ENCODE peak calls at places on chromosomes 3 and 15, in six cellular contexts. T is HepG2, Q is A549, P is K562, E is HCT116, U is GM12878. B is an unnamed sample.

GRCh38 chr3:61637088-61638051 is 76.0 kb downstream of the PTPRG start:
- DNase-seq in T (no peak), Q (no peak), P (no peak), E (no peak), U (peak; percentile 48), B (no peak)

GRCh38 chr3:108125550-108126071 is 34.8 kb upstream of the CD47 start:
- DNase-seq in T (no peak), Q (no peak), P (peak; percentile 66), E (no peak), U (peak; percentile 83), B (peak; percentile 81)

GRCh38 chr15:81572190-81572589 is 198.2 kb upstream of the TMC3 start:
- DNase-seq in T (no peak), Q (no peak), P (no peak), E (no peak), U (no peak), B (no peak)

GRCh38 chr3:37588761-37589160 is 272.9 kb upstream of the CTDSPL start:
- DNase-seq in T (no peak), Q (no peak), P (no peak), E (no peak), U (no peak), B (no peak)

GRCh38 chr3:182983811-182984210 is 3.5 kb upstream of the DCUN1D1 start:
- DNase-seq in T (no peak), Q (no peak), P (no peak), E (no peak), U (no peak), B (peak; percentile 21)

GRCh38 chr15:70258369-70259029 is 160.8 kb upstream of the TLE3 start:
- DNase-seq in T (no peak), Q (no peak), P (no peak), E (no peak), U (no peak), B (peak; percentile 95)

GRCh38 chr3:32120480-32120879 is 14.1 kb downstream of the GPD1L start:
- DNase-seq in T (no peak), Q (no peak), P (no peak), E (no peak), U (no peak), B (peak; percentile 57)

GRCh38 chr3:106119691-106120090 is 250.9 kb upstream of the CBLB start:
- DNase-seq in T (no peak), Q (no peak), P (no peak), E (no peak), U (no peak), B (no peak)

GRCh38 chr3:64188810-64189560 is 36.3 kb downstream of the PRICKLE2 start:
- DNase-seq in T (no peak), Q (peak; percentile 66), P (no peak), E (no peak), U (no peak), B (no peak)

GRCh38 chr15:86491118-86491517 is 411.4 kb downstream of the AGBL1 start:
- DNase-seq in T (no peak), Q (no peak), P (no peak), E (no peak), U (no peak), B (no peak)

GRCh38 chr3:73611176-73611575 is 13.6 kb downstream of the PDZRN3 start:
- DNase-seq in T (no peak), Q (no peak), P (no peak), E (no peak), U (no peak), B (no peak)

GRCh38 chr15:58228708-58229107 is 90.5 kb downstream of the AQP9 start:
- DNase-seq in T (no peak), Q (no peak), P (no peak), E (no peak), U (no peak), B (no peak)

GRCh38 chr3:18389108-18389733 is 35.9 kb downstream of the SATB1 start:
- DNase-seq in T (peak; percentile 3), Q (no peak), P (no peak), E (peak; percentile 7), U (no peak), B (peak; percentile 38)

GRCh38 chr15:55334371-55334770 is 15.3 kb downstream of the PIGB start:
- DNase-seq in T (no peak), Q (no peak), P (no peak), E (no peak), U (no peak), B (no peak)

GRCh38 chr15:81633889-81634288 is 259.9 kb upstream of the TMC3 start:
- DNase-seq in T (no peak), Q (no peak), P (no peak), E (no peak), U (no peak), B (no peak)

GRCh38 chr15:63093486-63094205 is 28.0 kb upstream of the LACTB start:
- DNase-seq in T (peak; percentile 77), Q (peak; percentile 81), P (peak; percentile 74), E (peak; percentile 65), U (peak; percentile 35), B (peak; percentile 77)

GRCh38 chr15:61467823-61468222 is 238.7 kb upstream of the RORA start:
- DNase-seq in T (no peak), Q (no peak), P (no peak), E (no peak), U (no peak), B (no peak)

GRCh38 chr3:25768851-25769250 is 14.4 kb downstream of the NGLY1 start:
- DNase-seq in T (no peak), Q (no peak), P (no peak), E (no peak), U (no peak), B (no peak)

GRCh38 chr15:55741592-55742497 is 1.1 kb downstream of the PRTG start:
- DNase-seq in T (peak; percentile 10), Q (peak; percentile 48), P (no peak), E (no peak), U (no peak), B (no peak)

GRCh38 chr3:196979545-196979944 is 10.9 kb upstream of the PIGZ start:
- DNase-seq in T (no peak), Q (no peak), P (peak; percentile 25), E (no peak), U (no peak), B (no peak)

GRCh38 chr3:48215876-48216275 is 7.4 kb upstream of the CAMP start:
- DNase-seq in T (no peak), Q (no peak), P (no peak), E (no peak), U (no peak), B (no peak)

GRCh38 chr15:75578948-75579908 is at the start of gene PTPN9:
- DNase-seq in T (peak; percentile 66), Q (peak; percentile 77), P (peak; percentile 91), E (peak; percentile 23), U (no peak), B (peak; percentile 95)

GRCh38 chr3:168094877-168095610 is 680 bp downstream of the GOLIM4 start:
- DNase-seq in T (peak; percentile 75), Q (peak; percentile 44), P (peak; percentile 57), E (peak; percentile 33), U (peak; percentile 30), B (peak; percentile 84)

GRCh38 chr15:78837131-78837530 is 25.9 kb upstream of the ADAMTS7 start:
- DNase-seq in T (no peak), Q (no peak), P (no peak), E (no peak), U (no peak), B (no peak)

GRCh38 chr15:75431250-75431649 is 20.2 kb downstream of the SIN3A start:
- DNase-seq in T (no peak), Q (no peak), P (no peak), E (no peak), U (no peak), B (no peak)

GRCh38 chr15:50685191-50685975 is 1.2 kb downstream of the TRPM7 start:
- DNase-seq in T (no peak), Q (no peak), P (no peak), E (no peak), U (no peak), B (peak; percentile 21)

GRCh38 chr3:176814252-176814651 is 383.0 kb downstream of the TBL1XR1 start:
- DNase-seq in T (peak; percentile 32), Q (peak; percentile 5), P (peak; percentile 15), E (peak; percentile 54), U (no peak), B (peak; percentile 55)

GRCh38 chr15:33149919-33150318 is 44.6 kb downstream of the FMN1 start:
- DNase-seq in T (no peak), Q (no peak), P (no peak), E (no peak), U (no peak), B (no peak)

DNA sequence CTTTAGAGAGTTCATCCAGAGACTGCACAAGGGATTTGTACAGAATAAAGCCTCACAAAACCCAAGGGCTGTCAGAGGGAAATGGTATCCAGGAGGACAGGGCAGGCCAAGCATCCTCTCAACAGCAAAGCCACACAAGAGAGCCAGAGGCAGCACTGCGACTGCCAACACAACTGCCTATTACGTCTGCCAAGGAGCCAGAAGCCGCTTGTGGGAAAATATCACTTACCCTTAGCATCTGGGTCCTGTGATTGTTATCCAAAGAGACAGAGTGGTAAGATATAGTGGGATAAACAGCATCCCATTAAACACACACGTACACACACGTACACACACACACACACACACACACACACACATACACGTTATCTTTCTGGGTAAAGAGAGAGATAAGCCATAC is 618.3 kb upstream of the AGTR1 start:
- DNase-seq in T (no peak), Q (no peak), P (no peak), E (no peak), U (no peak), B (no peak)
- TF ChIP-seq MAX in T (no peak), Q (no peak), P (no peak), E (no peak), U (no peak), B (no peak)

GRCh38 chr15:98647774-98648653 is at the start of gene IGF1R:
- DNase-seq in T (peak; percentile 80), Q (peak; percentile 79), P (peak; percentile 91), E (peak; percentile 73), U (no peak), B (peak; percentile 93)
- TF ChIP-seq CTCF in T (no peak), Q (peak; percentile 4), P (no peak), E (no peak), U (no peak), B (no peak)

DNA sequence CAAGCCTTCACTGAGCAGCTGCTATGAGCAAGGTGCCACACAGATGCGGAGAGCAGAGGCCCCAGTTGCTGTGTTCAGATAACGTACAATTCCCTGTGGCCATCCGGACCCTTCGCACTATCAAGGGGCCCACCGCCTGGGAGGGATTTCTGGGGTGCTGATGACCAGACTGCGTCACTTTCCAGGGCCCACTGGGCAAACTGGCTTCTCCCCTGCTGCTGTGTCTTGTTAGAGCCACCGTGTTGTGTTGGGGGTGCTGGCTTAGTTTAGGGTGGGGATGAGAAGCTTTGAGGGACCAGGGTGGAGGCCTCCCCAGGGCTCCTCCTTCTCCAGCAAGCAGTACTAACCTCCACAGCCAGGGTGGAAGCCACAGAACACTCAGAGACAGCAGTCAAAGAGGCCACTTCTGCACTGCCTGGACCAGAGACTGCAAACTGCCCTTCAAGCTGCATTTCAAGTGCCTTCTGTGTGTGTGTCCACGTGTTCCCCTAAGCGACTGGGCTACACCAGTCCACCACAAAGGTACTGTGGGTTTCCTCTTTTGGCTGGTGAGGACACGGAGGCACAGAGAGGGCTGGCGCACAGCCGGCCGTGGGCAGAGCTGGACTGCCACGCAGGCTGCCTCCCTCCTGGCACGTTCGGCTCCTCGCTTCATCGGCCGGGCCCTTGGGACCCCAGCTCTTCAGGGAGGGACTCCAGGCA is 61.1 kb downstream of the MGLL start:
- DNase-seq in T (no peak), Q (no peak), P (no peak), E (no peak), U (no peak), B (peak; percentile 58)
- TF ChIP-seq POLR2A in T (no peak), Q (no peak), P (no peak), E (no peak), U (peak; percentile 86), B (no peak)

GRCh38 chr15:59764775-59765174 is 75.7 kb upstream of the BNIP2 start:
- DNase-seq in T (no peak), Q (no peak), P (no peak), E (peak; percentile 13), U (no peak), B (peak; percentile 3)

GRCh38 chr15:59762558-59762957 is 73.4 kb upstream of the BNIP2 start:
- DNase-seq in T (no peak), Q (no peak), P (no peak), E (no peak), U (no peak), B (no peak)
- TF ChIP-seq MAX in T (no peak), Q (no peak), P (no peak), E (no peak), U (no peak), B (no peak)